ENCODE peak calls at places on chromosomes 6 and 20, in six cellular contexts. E, X, F, W, B and T are unnamed samples.

GRCh38 chr20:63706027-63706695 is 1.6 kb downstream of the ARFRP1 start:
- DNase-seq in E (no peak), X (no peak), F (no peak), W (no peak), B (no peak), T (no peak)

GRCh38 chr6:56073761-56074160 is 173.6 kb downstream of the COL21A1 start:
- DNase-seq in E (peak; percentile 62), X (no peak), F (no peak), W (peak; percentile 35), B (no peak), T (no peak)

GRCh38 chr6:134549854-134550253 is 231.9 kb upstream of the SGK1 start:
- DNase-seq in E (peak; percentile 35), X (no peak), F (no peak), W (peak; percentile 66), B (no peak), T (no peak)

GRCh38 chr20:13671500-13672288 is 33.0 kb upstream of the TASP1 start:
- DNase-seq in E (peak; percentile 66), X (no peak), F (no peak), W (peak; percentile 69), B (peak; percentile 32), T (peak; percentile 25)

GRCh38 chr20:17948442-17948841 is 20.2 kb downstream of the SNX5 start:
- DNase-seq in E (no peak), X (no peak), F (no peak), W (no peak), B (no peak), T (no peak)

GRCh38 chr6:63452117-63452516 is 120.2 kb upstream of the LOC128125822 start:
- DNase-seq in E (peak; percentile 8), X (no peak), F (no peak), W (peak; percentile 1), B (no peak), T (peak; percentile 57)

GRCh38 chr6:39945626-39946025 is 11.4 kb upstream of the MOCS1 start:
- DNase-seq in E (no peak), X (no peak), F (no peak), W (no peak), B (no peak), T (peak; percentile 63)

GRCh38 chr20:25321991-25322390 is 68.6 kb downstream of the ABHD12 start:
- DNase-seq in E (no peak), X (no peak), F (no peak), W (no peak), B (no peak), T (no peak)

GRCh38 chr20:19964289-19965263 is 52.6 kb upstream of the NAA20 start:
- DNase-seq in E (peak; percentile 89), X (no peak), F (no peak), W (peak; percentile 92), B (peak; percentile 76), T (peak; percentile 90)

GRCh38 chr6:141394125-141394536 is 738.6 kb upstream of the GJE1 start:
- DNase-seq in E (no peak), X (no peak), F (peak; percentile 56), W (no peak), B (no peak), T (no peak)

GRCh38 chr20:31987744-31988143 is 19.8 kb downstream of the XKR7 start:
- DNase-seq in E (peak; percentile 56), X (no peak), F (no peak), W (peak; percentile 11), B (no peak), T (peak; percentile 65)

GRCh38 chr6:144156334-144156733 is 6.0 kb downstream of the STX11 start:
- DNase-seq in E (no peak), X (peak; percentile 18), F (no peak), W (peak; percentile 64), B (no peak), T (no peak)

GRCh38 chr6:142302427-142303190 is 802 bp downstream of the ADGRG6 start:
- DNase-seq in E (no peak), X (no peak), F (no peak), W (no peak), B (no peak), T (peak; percentile 90)

GRCh38 chr6:116866281-116866871 is 10.7 kb upstream of the RFX6 start:
- DNase-seq in E (peak; percentile 10), X (peak; percentile 71), F (no peak), W (no peak), B (no peak), T (no peak)

GRCh38 chr6:137413482-137413881 is 80.7 kb downstream of the OLIG3 start:
- DNase-seq in E (no peak), X (no peak), F (no peak), W (no peak), B (no peak), T (no peak)

GRCh38 chr6:21360353-21360752 is 233.2 kb upstream of the SOX4 start:
- DNase-seq in E (no peak), X (no peak), F (no peak), W (no peak), B (no peak), T (peak; percentile 58)

GRCh38 chr6:12423852-12424251 is 133.7 kb downstream of the EDN1 start:
- DNase-seq in E (no peak), X (no peak), F (no peak), W (peak; percentile 37), B (peak; percentile 28), T (no peak)

GRCh38 chr20:2379511-2380229 is 1.0 kb upstream of the TGM6 start:
- DNase-seq in E (no peak), X (peak; percentile 88), F (no peak), W (no peak), B (no peak), T (no peak)

GRCh38 chr6:125759959-125760457 is 10.6 kb downstream of the HEY2 start:
- DNase-seq in E (no peak), X (no peak), F (no peak), W (no peak), B (no peak), T (no peak)

GRCh38 chr6:133608620-133609019 is 280.3 kb upstream of the TCF21 start:
- DNase-seq in E (no peak), X (no peak), F (no peak), W (no peak), B (peak; percentile 40), T (no peak)

GRCh38 chr20:2387180-2387577 is 6.5 kb downstream of the TGM6 start:
- DNase-seq in E (peak; percentile 44), X (peak; percentile 81), F (no peak), W (peak; percentile 33), B (peak; percentile 33), T (peak; percentile 41)

GRCh38 chr20:4708036-4708435 is 13.7 kb upstream of the PRND start:
- DNase-seq in E (no peak), X (no peak), F (no peak), W (no peak), B (no peak), T (no peak)

GRCh38 chr6:122718616-122719015 is 60.9 kb upstream of the FABP7 start:
- DNase-seq in E (no peak), X (no peak), F (no peak), W (no peak), B (no peak), T (no peak)

GRCh38 chr6:99611148-99611547 is 4.5 kb downstream of the PRDM13 start:
- DNase-seq in E (no peak), X (no peak), F (no peak), W (no peak), B (no peak), T (no peak)

GRCh38 chr6:164098857-164099534 is 684.5 kb downstream of the QKI start:
- DNase-seq in E (peak; percentile 60), X (no peak), F (no peak), W (peak; percentile 84), B (peak; percentile 28), T (peak; percentile 4)

DNA sequence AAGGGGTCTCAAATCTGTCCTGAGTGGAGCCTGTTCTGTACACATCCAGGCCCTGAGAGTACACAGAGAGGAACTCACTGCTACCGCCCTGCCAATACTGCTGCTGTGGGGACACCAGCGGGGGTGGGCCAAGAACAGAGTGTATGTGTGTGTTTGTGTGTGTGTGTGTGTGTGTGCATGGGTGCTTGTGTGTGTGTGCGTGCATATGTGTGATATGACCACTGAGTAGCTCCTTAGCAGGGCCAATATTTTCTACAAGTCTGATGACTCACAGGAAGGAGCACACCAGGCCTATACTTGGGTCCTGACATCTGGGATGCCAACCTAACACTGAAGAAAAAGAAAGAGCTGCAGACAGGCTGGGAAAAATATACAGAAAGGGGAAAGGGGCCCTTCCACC is 1.4 kb downstream of the RAET1E start:
- DNase-seq in E (peak; percentile 55), X (no peak), F (no peak), W (peak; percentile 37), B (peak; percentile 29), T (peak; percentile 40)
- H3K4me3 ChIP-seq in E (no peak overlapping the region), X (no peak overlapping the region), F (no peak overlapping the region), W (no peak overlapping the region), B (no peak overlapping the region), T (no peak overlapping the region)

GRCh38 chr6:169950558-169950957 is 199.1 kb downstream of the ERMARD start:
- DNase-seq in E (no peak), X (peak; percentile 10), F (no peak), W (peak; percentile 12), B (no peak), T (peak; percentile 45)
- TF ChIP-seq CTCF in E (no peak), X (peak; percentile 25), F (no peak), W (peak; percentile 23), B (no peak), T (peak; percentile 57)

GRCh38 chr20:50733644-50734349 is 2.4 kb downstream of the PARD6B start:
- DNase-seq in E (no peak), X (no peak), F (no peak), W (no peak), B (no peak), T (no peak)
- H3K4me3 ChIP-seq in E (no peak overlapping the region), X (no peak overlapping the region), F (peak overlapping the region; percentile 95), W (no peak overlapping the region), B (no peak overlapping the region), T (peak overlapping the region; percentile 26)

DNA sequence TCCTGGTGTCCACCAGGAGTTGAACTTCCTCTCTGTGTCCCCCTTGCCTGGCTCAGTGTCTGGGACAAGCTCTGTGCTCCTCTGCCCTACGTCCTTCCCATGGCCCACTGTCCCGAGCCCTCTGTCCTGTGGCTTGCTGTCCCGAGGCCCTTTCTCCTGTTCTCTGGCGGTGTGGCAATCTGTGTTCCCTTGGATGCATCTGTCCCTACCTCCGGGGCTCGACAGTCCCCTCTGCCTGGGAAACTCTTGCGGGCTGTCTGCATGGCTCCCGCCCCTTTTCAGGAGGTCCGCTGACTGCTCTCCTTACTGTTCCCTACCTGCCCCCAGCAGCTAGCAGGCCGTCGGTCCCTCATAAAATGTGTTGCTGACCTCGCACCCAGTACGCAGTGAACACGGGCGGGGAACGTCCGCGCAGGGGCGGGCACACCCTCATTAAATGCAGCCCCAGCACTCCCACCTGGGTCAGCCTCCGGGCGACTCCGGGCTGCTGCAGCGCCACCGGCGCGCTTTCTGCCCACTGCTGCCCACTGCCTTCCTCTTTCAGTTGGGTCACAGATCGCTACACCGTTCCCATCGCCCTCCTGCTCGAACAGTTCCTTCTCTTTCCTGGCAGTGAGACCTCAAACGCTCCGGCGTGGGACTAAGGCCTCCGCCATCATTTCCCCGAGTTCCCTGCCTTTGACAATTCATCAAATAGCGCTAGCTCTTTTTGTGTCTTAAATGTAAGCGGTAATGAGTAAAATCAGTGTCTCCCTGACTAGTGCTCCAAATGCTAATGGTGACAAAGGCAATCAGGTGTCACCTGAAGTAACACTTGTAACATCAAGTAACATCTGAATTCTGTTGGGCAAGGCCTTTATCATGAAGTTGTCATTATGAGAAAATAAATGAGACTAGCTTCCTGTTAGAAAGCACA is 60.5 kb downstream of the RSPH3 start:
- DNase-seq in E (no peak), X (no peak), F (no peak), W (no peak), B (no peak), T (no peak)
- TF ChIP-seq CTCF in E (no peak), X (no peak), F (no peak), W (no peak), B (no peak), T (no peak)

GRCh38 chr6:6856538-6857523 is 250.9 kb upstream of the RREB1 start:
- DNase-seq in E (peak; percentile 59), X (no peak), F (peak; percentile 89), W (peak; percentile 49), B (no peak), T (peak; percentile 96)
- H3K4me3 ChIP-seq in E (no peak overlapping the region), X (no peak overlapping the region), F (peak overlapping the region; percentile 41), W (no peak overlapping the region), B (no peak overlapping the region), T (no peak overlapping the region)